ENCODE peak calls at places on chromosomes 12 and 14, in seven cellular contexts. G is B cell; W is cardiac fibroblast; R is body of pancreas; B is GM12865; F is CD8-positive, alpha-beta T cell; E is LNCaP clone FGC. N is an unnamed sample.

GRCh38 chr14:59342108-59342507 is 123.1 kb downstream of the GPR135 start:
- DNase-seq in G (no peak), W (no peak), R (no peak), B (no peak), F (no peak), E (no peak), N (no peak)

GRCh38 chr14:24270537-24271133 is 762 bp downstream of the RABGGTA start:
- DNase-seq in G (no peak), W (no peak), R (no peak), B (no peak), F (no peak), E (no peak), N (no peak)

GRCh38 chr14:68210729-68211299 is 391.2 kb downstream of the RAD51B start:
- DNase-seq in G (peak; percentile 62), W (peak; percentile 93), R (peak; percentile 48), B (peak; percentile 95), F (peak; percentile 49), E (no peak), N (peak; percentile 77)

GRCh38 chr12:111715242-111715641 is 29.4 kb downstream of the ACAD10 start:
- DNase-seq in G (no peak), W (no peak), R (peak; percentile 8), B (no peak), F (no peak), E (peak; percentile 25), N (no peak)

GRCh38 chr14:96160913-96161310 is 43.7 kb upstream of the BDKRB2 start:
- DNase-seq in G (no peak), W (no peak), R (no peak), B (no peak), F (peak; percentile 40), E (no peak), N (no peak)

GRCh38 chr12:92107094-92107493 is 38.6 kb downstream of the BTG1 start:
- DNase-seq in G (no peak), W (no peak), R (no peak), B (no peak), F (no peak), E (no peak), N (no peak)

GRCh38 chr12:120870415-120870814 is 33.7 kb downstream of the SPPL3 start:
- DNase-seq in G (no peak), W (no peak), R (no peak), B (no peak), F (no peak), E (no peak), N (no peak)

GRCh38 chr14:99758121-99758871 is 34.9 kb upstream of the EML1 start:
- DNase-seq in G (no peak), W (peak; percentile 67), R (no peak), B (no peak), F (no peak), E (no peak), N (no peak)

GRCh38 chr12:117090816-117091711 is 8.2 kb downstream of the TESC start:
- DNase-seq in G (no peak), W (no peak), R (peak; percentile 89), B (no peak), F (no peak), E (no peak), N (no peak)

GRCh38 chr12:72509893-72510292 is 237.7 kb downstream of the TRHDE start:
- DNase-seq in G (no peak), W (no peak), R (no peak), B (no peak), F (no peak), E (no peak), N (no peak)

GRCh38 chr14:76514599-76514998 is 138.7 kb downstream of the ESRRB start:
- DNase-seq in G (no peak), W (peak; percentile 5), R (peak; percentile 59), B (peak; percentile 55), F (no peak), E (no peak), N (peak; percentile 43)
- TF ChIP-seq CTCF in G (no peak), W (no peak), R (peak; percentile 48), B (peak; percentile 53), F (no peak), E (peak; percentile 65), N (peak; percentile 30)

GRCh38 chr14:69910871-69911270 is 31.7 kb downstream of the SMOC1 start:
- DNase-seq in G (no peak), W (no peak), R (no peak), B (no peak), F (no peak), E (no peak), N (no peak)

GRCh38 chr14:69901113-69901951 is 22.1 kb downstream of the SMOC1 start:
- DNase-seq in G (no peak), W (peak; percentile 74), R (no peak), B (no peak), F (no peak), E (no peak), N (no peak)

GRCh38 chr14:69904246-69904645 is 25.0 kb downstream of the SMOC1 start:
- DNase-seq in G (no peak), W (no peak), R (no peak), B (no peak), F (no peak), E (no peak), N (no peak)

GRCh38 chr14:69909831-69910550 is 30.8 kb downstream of the SMOC1 start:
- DNase-seq in G (no peak), W (no peak), R (no peak), B (no peak), F (no peak), E (no peak), N (no peak)

DNA sequence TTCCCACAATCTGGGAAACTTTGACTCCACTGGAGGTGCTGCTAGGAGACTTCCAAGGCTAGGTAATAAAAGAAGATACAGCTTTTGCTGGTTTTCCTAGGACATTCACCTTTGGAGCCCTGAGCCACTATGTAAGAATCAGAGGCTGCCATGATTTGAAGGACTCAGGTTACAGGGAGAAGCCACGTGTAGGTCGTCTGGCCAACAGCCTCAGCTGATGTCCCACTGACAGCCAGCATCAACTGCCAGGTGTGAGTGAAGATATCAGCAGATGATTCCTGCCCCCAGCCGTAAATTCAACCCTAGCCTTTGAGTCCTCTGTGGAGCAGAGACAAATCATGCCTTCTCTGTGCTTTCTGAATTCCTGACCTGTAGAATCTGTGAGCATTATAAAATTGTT is 27.0 kb downstream of the SMOC1 start:
- DNase-seq in G (no peak), W (no peak), R (no peak), B (no peak), F (no peak), E (no peak), N (no peak)
- TF ChIP-seq CTCF in G (no peak), W (no peak), R (no peak), B (no peak), F (no peak), E (no peak), N (no peak)

GRCh38 chr12:65308601-65309071 is 30.2 kb downstream of the MSRB3 start:
- DNase-seq in G (no peak), W (peak; percentile 50), R (no peak), B (peak; percentile 13), F (no peak), E (no peak), N (no peak)

GRCh38 chr12:65305346-65305950 is 27.0 kb downstream of the MSRB3 start:
- DNase-seq in G (no peak), W (no peak), R (no peak), B (no peak), F (no peak), E (no peak), N (no peak)

GRCh38 chr12:65306229-65306602 is 27.7 kb downstream of the MSRB3 start:
- DNase-seq in G (no peak), W (no peak), R (no peak), B (no peak), F (no peak), E (no peak), N (no peak)

GRCh38 chr12:65308001-65308400 is 29.5 kb downstream of the MSRB3 start:
- DNase-seq in G (no peak), W (peak; percentile 14), R (no peak), B (no peak), F (no peak), E (no peak), N (no peak)

DNA sequence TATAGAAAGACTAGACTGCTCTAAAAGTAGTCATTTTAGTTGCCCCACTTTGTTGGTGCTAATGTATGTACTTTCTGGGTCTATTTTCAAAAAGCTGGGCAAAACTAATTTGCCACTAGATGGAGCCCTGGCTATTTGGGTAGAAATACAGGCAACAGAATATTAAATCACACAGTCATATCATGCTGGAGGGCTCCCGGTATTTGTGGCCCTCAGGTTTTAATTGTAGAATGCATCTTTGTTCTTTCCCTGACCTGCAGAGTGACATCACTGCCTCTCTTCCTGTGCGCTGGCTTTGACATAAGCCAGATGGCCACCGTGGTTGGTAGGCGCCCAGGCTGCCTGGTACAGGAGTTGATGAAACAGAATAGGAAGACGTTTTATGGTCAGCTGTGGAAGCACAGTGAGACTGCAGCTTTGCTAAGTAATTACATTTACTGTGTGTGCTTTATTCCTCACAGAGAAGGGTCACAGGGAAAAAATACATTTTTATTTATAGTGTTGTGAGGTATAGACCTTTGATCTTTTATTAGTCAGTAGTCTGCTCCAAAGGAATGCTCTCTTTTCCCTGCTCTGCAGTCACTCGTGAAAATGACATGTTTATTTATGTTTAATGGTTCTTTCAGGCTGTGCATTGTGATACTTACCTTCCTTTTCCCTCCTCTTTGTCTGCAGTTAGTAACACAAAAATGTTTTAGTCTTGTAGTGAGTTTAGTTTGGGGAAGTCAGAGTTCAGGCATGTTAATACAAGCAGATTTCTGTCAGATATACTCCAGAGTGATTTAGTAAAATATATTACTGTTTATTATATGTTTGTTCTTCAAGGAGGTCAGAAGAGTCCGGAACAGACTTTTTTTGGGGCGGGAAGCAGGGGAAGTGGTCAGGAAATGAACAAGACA is 28.4 kb downstream of the MSRB3 start:
- DNase-seq in G (peak; percentile 29), W (peak; percentile 80), R (peak; percentile 10), B (peak; percentile 40), F (no peak), E (no peak), N (no peak)
- TF ChIP-seq CTCF in G (peak; percentile 46), W (peak; percentile 71), R (peak; percentile 54), B (peak; percentile 52), F (no peak), E (peak; percentile 60), N (peak; percentile 48)

GRCh38 chr12:2273288-2273687 is 220.5 kb downstream of the CACNA1C start:
- DNase-seq in G (no peak), W (peak; percentile 58), R (peak; percentile 15), B (no peak), F (no peak), E (no peak), N (no peak)

GRCh38 chr12:2270846-2271245 is 218.1 kb downstream of the CACNA1C start:
- DNase-seq in G (no peak), W (no peak), R (no peak), B (no peak), F (no peak), E (no peak), N (no peak)

GRCh38 chr12:2274733-2275132 is 221.9 kb downstream of the CACNA1C start:
- DNase-seq in G (no peak), W (no peak), R (no peak), B (no peak), F (no peak), E (no peak), N (no peak)

GRCh38 chr12:2273751-2274150 is 221.0 kb downstream of the CACNA1C start:
- DNase-seq in G (no peak), W (no peak), R (no peak), B (no peak), F (no peak), E (no peak), N (no peak)

DNA sequence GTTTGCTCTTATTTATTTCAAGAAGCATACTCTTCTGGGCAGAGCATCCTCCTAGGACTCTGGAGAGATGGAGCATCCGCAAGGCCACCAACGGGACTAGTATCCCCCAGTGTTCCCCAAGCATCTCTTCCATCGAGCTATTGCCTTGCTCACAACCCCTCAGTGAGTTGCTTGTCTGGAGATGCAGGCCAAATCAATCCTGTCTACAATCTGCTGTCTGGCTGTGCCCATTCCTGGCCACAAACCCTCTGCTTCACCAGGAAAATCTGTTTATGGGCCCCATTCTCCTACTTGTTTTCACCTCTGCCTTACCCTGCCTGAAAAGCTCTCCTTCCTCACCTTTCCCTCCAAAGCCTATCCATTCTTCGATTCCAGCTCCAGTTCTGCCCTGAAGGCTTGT is 219.2 kb downstream of the CACNA1C start:
- DNase-seq in G (no peak), W (no peak), R (no peak), B (no peak), F (no peak), E (no peak), N (no peak)
- TF ChIP-seq CTCF in G (no peak), W (no peak), R (no peak), B (no peak), F (no peak), E (no peak), N (no peak)

N was measured in GM10248.